ENCODE peak calls at places on chromosomes 5 and 9, in ten cellular contexts. O is HFF-Myc; I is osteocyte; K is aorta; R is nucleus accumbens; J is stimulated activated CD8-positive, alpha-beta memory T cell treated with anti-CD3 and anti-CD28 coated beads, Interleukin-7, amount 100 ng/mL, for 48 hours; E is HTR-8/SVneo; L is activated CD4-positive, alpha-beta memory T cell treated with anti-CD3 and anti-CD28 coated beads for 36 hours; G is KG1; F is stimulated activated naive CD8-positive, alpha-beta T cell treated with anti-CD3 and anti-CD28 coated beads, Interleukin-15, Interleukin-2, amounts not matched to agents 100 U/mL and 50 U/mL, for 24 hours. M is an unnamed sample.

GRCh38 chr5:41817625-41818301 is 52.5 kb downstream of the OXCT1 start:
- DNase-seq in O (no peak), I (no peak), K (no peak), R (no peak), J (no peak), E (no peak), L (no peak), G (no peak), F (no peak), M (no peak)

GRCh38 chr9:104997536-104997935 is 69.6 kb upstream of the ABCA1 start:
- DNase-seq in O (no peak), I (no peak), K (no peak), R (no peak), J (no peak), E (no peak), L (no peak), G (no peak), F (no peak), M (no peak)

GRCh38 chr5:102678267-102679058 is 76.6 kb upstream of the PAM start:
- DNase-seq in O (no peak), I (no peak), K (no peak), R (no peak), J (no peak), E (no peak), L (no peak), G (no peak), F (no peak), M (no peak)

GRCh38 chr9:34010979-34011378 is 37.7 kb downstream of the UBAP2 start:
- DNase-seq in O (peak), I (no peak), K (no peak), R (no peak), J (no peak), E (no peak), L (no peak), G (no peak), F (no peak), M (no peak)

GRCh38 chr9:135476981-135477380 is 2.6 kb upstream of the PPP1R26 start:
- DNase-seq in O (no peak), I (no peak), K (no peak), R (no peak), J (no peak), E (peak), L (no peak), G (no peak), F (no peak), M (no peak)

GRCh38 chr5:59798862-59799667 is 94.5 kb downstream of the PDE4D start:
- DNase-seq in O (peak), I (no peak), K (no peak), R (no peak), J (no peak), E (no peak), L (no peak), G (no peak), F (no peak), M (no peak)

GRCh38 chr5:151570512-151571269 is 20.4 kb downstream of the FAT2 start:
- DNase-seq in O (no peak), I (no peak), K (no peak), R (no peak), J (no peak), E (no peak), L (no peak), G (no peak), F (no peak), M (no peak)

GRCh38 chr5:179371681-179372675 is 26.7 kb upstream of the ADAMTS2 start:
- DNase-seq in O (no peak), I (peak), K (peak), R (no peak), J (no peak), E (no peak), L (no peak), G (no peak), F (no peak), M (peak)

GRCh38 chr5:67095346-67095871 is 101.2 kb downstream of the CD180 start:
- DNase-seq in O (no peak), I (no peak), K (peak), R (peak), J (no peak), E (no peak), L (no peak), G (no peak), F (no peak), M (no peak)

GRCh38 chr5:43603535-43604363 is 769 bp downstream of the NNT start:
- DNase-seq in O (peak), I (peak), K (peak), R (peak), J (peak), E (peak), L (peak), G (peak), F (peak), M (no peak)

GRCh38 chr9:93115486-93115885 is 18.6 kb downstream of the NINJ1 start:
- DNase-seq in O (no peak), I (no peak), K (peak), R (no peak), J (no peak), E (no peak), L (no peak), G (no peak), F (no peak), M (peak)

GRCh38 chr5:139517683-139518564 is 35.4 kb upstream of the STING1 start:
- DNase-seq in O (peak), I (peak), K (peak), R (peak), J (peak), E (peak), L (peak), G (no peak), F (peak), M (peak)

GRCh38 chr5:94700592-94700991 is 82.1 kb downstream of the SLF1 start:
- DNase-seq in O (no peak), I (no peak), K (no peak), R (no peak), J (no peak), E (no peak), L (no peak), G (no peak), F (no peak), M (no peak)

GRCh38 chr5:136132087-136132486 is 558 bp upstream of the SMAD5 start:
- DNase-seq in O (no peak), I (no peak), K (no peak), R (no peak), J (no peak), E (peak), L (peak), G (no peak), F (peak), M (no peak)

GRCh38 chr5:93048858-93049257 is 532.2 kb downstream of the NR2F1-AS1 start:
- DNase-seq in O (no peak), I (no peak), K (no peak), R (no peak), J (no peak), E (no peak), L (no peak), G (no peak), F (no peak), M (no peak)

GRCh38 chr9:27344776-27345175 is 47.8 kb upstream of the EQTN start:
- DNase-seq in O (no peak), I (no peak), K (no peak), R (peak), J (no peak), E (no peak), L (no peak), G (no peak), F (no peak), M (no peak)

GRCh38 chr5:154962494-154962893 is 21.6 kb downstream of the MRPL22 start:
- DNase-seq in O (no peak), I (no peak), K (no peak), R (no peak), J (no peak), E (peak), L (no peak), G (no peak), F (no peak), M (no peak)

GRCh38 chr5:160439205-160439600 is 17.5 kb downstream of the PTTG1 start:
- DNase-seq in O (peak), I (peak), K (peak), R (peak), J (peak), E (peak), L (peak), G (peak), F (peak), M (no peak)

GRCh38 chr9:74577956-74578355 is 80.8 kb downstream of the RORB start:
- DNase-seq in O (no peak), I (no peak), K (no peak), R (no peak), J (no peak), E (no peak), L (no peak), G (no peak), F (no peak), M (no peak)

GRCh38 chr9:105281926-105282325 is 37.5 kb downstream of the SLC44A1 start:
- DNase-seq in O (no peak), I (no peak), K (no peak), R (no peak), J (no peak), E (no peak), L (no peak), G (no peak), F (no peak), M (no peak)

GRCh38 chr9:127924736-127925444 is 5.7 kb downstream of the PIP5KL1 start:
- DNase-seq in O (no peak), I (no peak), K (no peak), R (no peak), J (no peak), E (no peak), L (no peak), G (no peak), F (no peak), M (no peak)

GRCh38 chr5:151205411-151205810 is 18.5 kb downstream of the CCDC69 start:
- DNase-seq in O (no peak), I (peak), K (no peak), R (no peak), J (no peak), E (no peak), L (no peak), G (no peak), F (peak), M (no peak)

GRCh38 chr5:9395736-9396135 is 150.1 kb downstream of the SEMA5A start:
- DNase-seq in O (no peak), I (no peak), K (no peak), R (no peak), J (no peak), E (no peak), L (no peak), G (no peak), F (no peak), M (no peak)

GRCh38 chr5:150266807-150267408 is 22.7 kb downstream of the CAMK2A start:
- DNase-seq in O (no peak), I (no peak), K (no peak), R (no peak), J (no peak), E (no peak), L (no peak), G (no peak), F (no peak), M (no peak)